ENCODE peak calls at places on chromosomes 2 and 18, in six cellular contexts. One of them, this sample, is unnamed.

GRCh38 chr2:109045505-109045904 is 56.5 kb upstream of the EDAR start:
- DNase-seq in fibroblast of lung: no peak
- DNase-seq in HS-5: no peak
- DNase-seq in activated CD8-positive, alpha-beta memory T cell treated with anti-CD3 and anti-CD28 coated beads for 4 hours: no peak
- DNase-seq in epithelial cell of esophagus: no peak
- DNase-seq in NCI-H187: no peak
- DNase-seq in this sample: no peak

GRCh38 chr2:16293398-16293797 is 353.0 kb downstream of the MYCN start:
- DNase-seq in activated CD8-positive, alpha-beta memory T cell treated with anti-CD3 and anti-CD28 coated beads for 4 hours: no peak
- DNase-seq in epithelial cell of esophagus: no peak
- DNase-seq in NCI-H187: no peak
- DNase-seq in HS-5: no peak
- DNase-seq in fibroblast of lung: no peak
- DNase-seq in this sample: no peak

GRCh38 chr2:162092008-162092390 is 18.0 kb upstream of the DPP4 start:
- DNase-seq in fibroblast of lung: no peak
- DNase-seq in epithelial cell of esophagus: no peak
- DNase-seq in HS-5: no peak
- DNase-seq in NCI-H187: no peak
- DNase-seq in activated CD8-positive, alpha-beta memory T cell treated with anti-CD3 and anti-CD28 coated beads for 4 hours: no peak
- DNase-seq in this sample: no peak

GRCh38 chr2:85959191-85959590 is 70.4 kb upstream of the ST3GAL5 start:
- DNase-seq in activated CD8-positive, alpha-beta memory T cell treated with anti-CD3 and anti-CD28 coated beads for 4 hours: no peak
- DNase-seq in epithelial cell of esophagus: no peak
- DNase-seq in fibroblast of lung: no peak
- DNase-seq in NCI-H187: no peak
- DNase-seq in HS-5: no peak
- DNase-seq in this sample: no peak

GRCh38 chr2:204239756-204240155 is 303.2 kb downstream of the ICOS start:
- DNase-seq in activated CD8-positive, alpha-beta memory T cell treated with anti-CD3 and anti-CD28 coated beads for 4 hours: no peak
- DNase-seq in epithelial cell of esophagus: no peak
- DNase-seq in NCI-H187: no peak
- DNase-seq in fibroblast of lung: no peak
- DNase-seq in HS-5: no peak
- DNase-seq in this sample: no peak

GRCh38 chr18:79911009-79911870 is 40.2 kb downstream of the SLC66A2 start:
- DNase-seq in NCI-H187: no peak
- DNase-seq in fibroblast of lung: no peak
- DNase-seq in epithelial cell of esophagus: no peak
- DNase-seq in activated CD8-positive, alpha-beta memory T cell treated with anti-CD3 and anti-CD28 coated beads for 4 hours: no peak
- DNase-seq in HS-5: no peak
- DNase-seq in this sample: no peak

GRCh38 chr2:35846-36245 is 10.5 kb downstream of the FAM110C start:
- DNase-seq in activated CD8-positive, alpha-beta memory T cell treated with anti-CD3 and anti-CD28 coated beads for 4 hours: no peak
- DNase-seq in NCI-H187: peak
- DNase-seq in epithelial cell of esophagus: peak
- DNase-seq in fibroblast of lung: no peak
- DNase-seq in HS-5: no peak
- DNase-seq in this sample: no peak

GRCh38 chr2:83016343-83017110 is 1442.6 kb downstream of the SUCLG1 start:
- DNase-seq in fibroblast of lung: no peak
- DNase-seq in NCI-H187: no peak
- DNase-seq in epithelial cell of esophagus: peak
- DNase-seq in activated CD8-positive, alpha-beta memory T cell treated with anti-CD3 and anti-CD28 coated beads for 4 hours: no peak
- DNase-seq in HS-5: no peak
- DNase-seq in this sample: no peak

GRCh38 chr2:186887107-186888090 is 38.4 kb upstream of the ZSWIM2 start:
- DNase-seq in activated CD8-positive, alpha-beta memory T cell treated with anti-CD3 and anti-CD28 coated beads for 4 hours: no peak
- DNase-seq in fibroblast of lung: peak
- DNase-seq in epithelial cell of esophagus: no peak
- DNase-seq in HS-5: no peak
- DNase-seq in NCI-H187: no peak
- DNase-seq in this sample: no peak

GRCh38 chr2:232333361-232334135 is 45.0 kb upstream of the ALPP start:
- DNase-seq in HS-5: no peak
- DNase-seq in NCI-H187: no peak
- DNase-seq in epithelial cell of esophagus: peak
- DNase-seq in activated CD8-positive, alpha-beta memory T cell treated with anti-CD3 and anti-CD28 coated beads for 4 hours: no peak
- DNase-seq in fibroblast of lung: no peak
- DNase-seq in this sample: peak

GRCh38 chr2:150477347-150477746 is 10.1 kb downstream of the RND3 start:
- DNase-seq in activated CD8-positive, alpha-beta memory T cell treated with anti-CD3 and anti-CD28 coated beads for 4 hours: no peak
- DNase-seq in fibroblast of lung: peak
- DNase-seq in HS-5: no peak
- DNase-seq in epithelial cell of esophagus: peak
- DNase-seq in NCI-H187: no peak
- DNase-seq in this sample: no peak

GRCh38 chr2:109341363-109341762 is 212.4 kb downstream of the SH3RF3 start:
- DNase-seq in HS-5: no peak
- DNase-seq in fibroblast of lung: no peak
- DNase-seq in epithelial cell of esophagus: peak
- DNase-seq in activated CD8-positive, alpha-beta memory T cell treated with anti-CD3 and anti-CD28 coated beads for 4 hours: no peak
- DNase-seq in NCI-H187: no peak
- DNase-seq in this sample: no peak

GRCh38 chr2:105118960-105119359 is 81.1 kb downstream of the MRPS9 start:
- DNase-seq in NCI-H187: no peak
- DNase-seq in activated CD8-positive, alpha-beta memory T cell treated with anti-CD3 and anti-CD28 coated beads for 4 hours: no peak
- DNase-seq in epithelial cell of esophagus: no peak
- DNase-seq in fibroblast of lung: no peak
- DNase-seq in HS-5: no peak
- DNase-seq in this sample: no peak

GRCh38 chr18:42187611-42188378 is 232.8 kb downstream of the PIK3C3 start:
- DNase-seq in NCI-H187: no peak
- DNase-seq in HS-5: no peak
- DNase-seq in fibroblast of lung: no peak
- DNase-seq in epithelial cell of esophagus: peak
- DNase-seq in activated CD8-positive, alpha-beta memory T cell treated with anti-CD3 and anti-CD28 coated beads for 4 hours: no peak
- DNase-seq in this sample: no peak

GRCh38 chr2:12303181-12304030 is 413.3 kb upstream of the TRIB2 start:
- DNase-seq in fibroblast of lung: peak
- DNase-seq in activated CD8-positive, alpha-beta memory T cell treated with anti-CD3 and anti-CD28 coated beads for 4 hours: no peak
- DNase-seq in NCI-H187: peak
- DNase-seq in HS-5: no peak
- DNase-seq in epithelial cell of esophagus: peak
- DNase-seq in this sample: no peak

GRCh38 chr18:11663630-11664029 is 25.4 kb upstream of the GNAL start:
- DNase-seq in HS-5: no peak
- DNase-seq in fibroblast of lung: no peak
- DNase-seq in activated CD8-positive, alpha-beta memory T cell treated with anti-CD3 and anti-CD28 coated beads for 4 hours: no peak
- DNase-seq in epithelial cell of esophagus: no peak
- DNase-seq in NCI-H187: no peak
- DNase-seq in this sample: no peak